ENCODE peak calls at places on chromosome 19, in four cellular contexts. T is right lobe of liver, O is fibroblast of the aortic adventitia, Y is AG04449. I is an unnamed sample.
A peak's percentile ranks its signal among the peaks of the same experiment; 100 is the strongest.

GRCh38 chr19:41134616-41135015 is 20.4 kb downstream of the CYP2F1 start:
- DNase-seq in T (no peak), O (no peak), Y (no peak), I (no peak)

GRCh38 chr19:944171-944567 is 18.3 kb downstream of the ARID3A start:
- DNase-seq in T (no peak), O (peak; percentile 87), Y (no peak), I (no peak)

GRCh38 chr19:13834308-13834790 is 39.1 kb downstream of the ZSWIM4 start:
- DNase-seq in T (no peak), O (no peak), Y (no peak), I (no peak)

GRCh38 chr19:17164644-17165043 is 50.5 kb upstream of the USE1 start:
- DNase-seq in T (no peak), O (no peak), Y (no peak), I (no peak)

GRCh38 chr19:4357095-4357797 is 13.9 kb downstream of the MPND start:
- DNase-seq in T (peak; percentile 50), O (no peak), Y (no peak), I (no peak)

GRCh38 chr19:50921391-50922315 is 10.5 kb upstream of the KLK4 start:
- DNase-seq in T (no peak), O (peak; percentile 42), Y (no peak), I (no peak)

GRCh38 chr19:55255618-55256423 is 3.0 kb downstream of the PPP6R1 start:
- DNase-seq in T (no peak), O (peak; percentile 5), Y (no peak), I (no peak)

GRCh38 chr19:1855828-1856255 is 7.5 kb downstream of the KLF16 start:
- DNase-seq in T (peak; percentile 66), O (peak; percentile 37), Y (no peak), I (no peak)

GRCh38 chr19:29887498-29887897 is 54.5 kb upstream of the URI1 start:
- DNase-seq in T (no peak), O (peak; percentile 14), Y (no peak), I (no peak)

GRCh38 chr19:5456836-5457200 is 1.6 kb downstream of the ZNRF4 start:
- DNase-seq in T (no peak), O (no peak), Y (no peak), I (no peak)

DNA sequence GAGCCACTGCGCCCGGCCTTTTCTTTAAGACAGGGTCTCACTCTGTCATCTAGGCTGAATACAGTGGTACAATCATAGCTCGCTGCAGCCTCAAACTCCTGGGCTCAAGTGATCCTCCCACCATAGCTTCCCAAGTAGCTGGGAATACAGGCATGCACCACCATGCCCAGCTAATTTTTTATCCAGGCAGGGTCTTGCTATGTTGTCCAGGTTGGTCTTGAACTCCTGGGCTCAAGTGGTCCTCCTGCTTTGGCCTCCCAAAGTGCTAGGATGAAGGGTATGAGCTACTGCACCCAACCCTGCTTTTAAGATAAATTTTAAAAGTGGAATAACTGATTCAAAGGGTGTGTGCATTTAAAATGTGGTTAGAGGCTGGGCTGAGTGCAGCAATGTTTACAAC is 14.1 kb downstream of the NOSIP start:
- DNase-seq in T (no peak), O (no peak), Y (no peak), I (no peak)
- H3K4me3 ChIP-seq in T (no peak overlapping the region), O (no peak overlapping the region), Y (no peak overlapping the region), I (no peak overlapping the region)

GRCh38 chr19:47766359-47766620 is 12.2 kb upstream of the SELENOW start:
- DNase-seq in T (no peak), O (no peak), Y (no peak), I (no peak)

GRCh38 chr19:47767349-47767748 is 11.2 kb upstream of the SELENOW start:
- DNase-seq in T (no peak), O (no peak), Y (no peak), I (no peak)

GRCh38 chr19:47769534-47769933 is 9.0 kb upstream of the SELENOW start:
- DNase-seq in T (no peak), O (no peak), Y (no peak), I (no peak)

GRCh38 chr19:47766670-47767069 is 11.8 kb upstream of the SELENOW start:
- DNase-seq in T (no peak), O (no peak), Y (no peak), I (no peak)

DNA sequence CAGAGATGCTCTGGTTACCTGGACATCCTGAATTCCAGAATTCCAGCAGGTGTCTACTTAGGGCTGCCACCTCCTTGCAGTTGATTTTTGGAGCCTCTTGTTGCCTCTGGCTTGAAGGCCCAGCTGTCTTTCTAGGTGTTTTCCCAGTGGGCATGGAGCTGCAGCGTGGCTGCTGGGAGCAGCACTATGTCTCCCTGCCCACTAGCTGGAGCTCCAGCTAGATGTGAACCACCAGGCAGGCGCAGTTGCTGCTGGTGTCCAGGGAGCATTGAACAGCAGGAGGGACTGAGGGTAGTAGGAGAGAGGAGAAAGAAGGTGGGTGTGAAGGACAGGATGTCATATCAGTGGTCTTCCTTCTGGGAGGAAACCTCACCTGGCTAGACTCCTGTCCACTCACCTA is 9.9 kb upstream of the SELENOW start:
- DNase-seq in T (no peak), O (no peak), Y (no peak), I (no peak)
- TF ChIP-seq CTCF in T (no peak), O (no peak), Y (peak; percentile 10), I (peak; percentile 16)

GRCh38 chr19:43724896-43725295 is 9.0 kb downstream of the IRGC start:
- DNase-seq in T (no peak), O (no peak), Y (no peak), I (no peak)

GRCh38 chr19:43727593-43727853 is 11.6 kb downstream of the IRGC start:
- DNase-seq in T (no peak), O (no peak), Y (no peak), I (no peak)

GRCh38 chr19:43723588-43723987 is 7.7 kb downstream of the IRGC start:
- DNase-seq in T (no peak), O (no peak), Y (no peak), I (no peak)

GRCh38 chr19:43725468-43725867 is 9.6 kb downstream of the IRGC start:
- DNase-seq in T (no peak), O (no peak), Y (no peak), I (no peak)

GRCh38 chr19:43726736-43727592 is 11.1 kb downstream of the IRGC start:
- DNase-seq in T (no peak), O (peak; percentile 43), Y (no peak), I (no peak)
- H3K4me3 ChIP-seq in T (no peak overlapping the region), O (no peak overlapping the region), Y (no peak overlapping the region), I (no peak overlapping the region)

DNA sequence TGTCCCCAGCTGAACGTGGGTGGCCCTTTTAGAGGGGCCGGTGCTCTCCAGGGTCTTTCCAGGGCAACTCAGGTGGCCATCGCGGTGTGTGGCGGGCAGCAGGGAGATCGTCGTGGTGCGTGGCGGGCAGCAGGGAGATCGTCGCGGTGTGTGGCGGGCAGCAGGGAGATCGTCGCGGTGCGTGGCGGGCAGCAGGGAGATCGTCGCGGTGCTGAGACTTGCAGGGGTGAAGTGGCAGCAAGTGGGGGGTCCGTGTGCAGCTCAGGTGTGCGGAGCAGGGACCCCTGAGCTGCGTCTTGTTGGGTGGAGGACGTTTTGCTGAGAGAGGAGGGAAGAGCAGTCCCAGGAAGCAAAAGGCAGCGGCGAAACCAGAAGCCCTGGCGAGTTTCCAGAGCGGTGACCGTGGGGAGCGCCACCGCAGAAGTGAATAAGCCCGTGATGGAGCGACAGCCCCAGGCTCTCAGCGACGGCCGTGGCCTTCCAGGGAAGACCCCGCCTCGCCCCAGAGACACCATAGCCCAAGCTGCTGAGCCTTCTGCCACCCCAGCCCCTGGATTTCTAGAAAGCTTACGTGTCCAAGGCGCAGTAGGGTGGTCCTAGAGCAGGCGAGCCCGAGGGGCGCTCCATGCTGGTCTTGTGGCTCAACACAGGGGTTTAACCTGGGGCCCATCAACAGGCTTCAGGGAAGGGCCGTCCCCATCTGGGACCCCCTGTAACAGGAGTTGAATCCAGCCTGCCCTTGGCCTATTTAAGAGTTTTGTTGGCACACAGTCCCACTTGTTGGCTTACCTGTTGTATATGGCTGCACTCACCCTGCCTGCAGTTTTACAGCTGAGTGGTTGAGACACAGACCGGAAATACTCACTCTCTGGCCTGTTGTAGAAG is 5.4 kb downstream of the NCLN start:
- DNase-seq in T (no peak), O (no peak), Y (no peak), I (no peak)
- TF ChIP-seq CTCF in T (no peak), O (no peak), Y (no peak), I (no peak)

I was measured in retinal pigment epithelial cell.